ENCODE peak calls at places on chromosomes 2 and 18, in eight cellular contexts. Y, I, Q, T, E, A, X and P are unnamed samples.

GRCh38 chr18:69898241-69898861 is 49.3 kb downstream of the CD226 start:
- DNase-seq in Y (no peak), I (no peak), Q (no peak), T (no peak), E (no peak), A (no peak), X (no peak), P (peak)

GRCh38 chr18:43061318-43061717 is 54.2 kb downstream of the RIT2 start:
- DNase-seq in Y (no peak), I (no peak), Q (no peak), T (no peak), E (no peak), A (no peak), X (no peak), P (no peak)

GRCh38 chr2:106843910-106844250 is 42.1 kb downstream of the ST6GAL2 start:
- DNase-seq in Y (no peak), I (no peak), Q (no peak), T (no peak), E (no peak), A (no peak), X (no peak), P (no peak)

GRCh38 chr18:43277164-43277600 is at the start of gene SYT4:
- DNase-seq in Y (peak), I (peak), Q (peak), T (peak), E (no peak), A (no peak), X (peak), P (no peak)

GRCh38 chr2:20050712-20051517 is 513 bp downstream of the LAPTM4A start:
- DNase-seq in Y (peak), I (no peak), Q (peak), T (no peak), E (no peak), A (peak), X (peak), P (peak)

GRCh38 chr2:241391892-241392665 is 36.0 kb downstream of the FARP2 start:
- DNase-seq in Y (no peak), I (no peak), Q (peak), T (no peak), E (no peak), A (no peak), X (peak), P (peak)

GRCh38 chr18:39611381-39612090 is 2045.9 kb upstream of the CELF4 start:
- DNase-seq in Y (no peak), I (no peak), Q (peak), T (peak), E (no peak), A (no peak), X (no peak), P (no peak)

GRCh38 chr2:241808051-241808450 is 942 bp upstream of the NEU4 start:
- DNase-seq in Y (peak), I (no peak), Q (peak), T (no peak), E (no peak), A (no peak), X (no peak), P (no peak)

GRCh38 chr18:2538844-2539243 is 32.5 kb downstream of the METTL4 start:
- DNase-seq in Y (no peak), I (no peak), Q (no peak), T (no peak), E (no peak), A (no peak), X (no peak), P (no peak)

GRCh38 chr2:168192839-168193616 is 54.4 kb downstream of the STK39 start:
- DNase-seq in Y (no peak), I (no peak), Q (peak), T (no peak), E (no peak), A (no peak), X (no peak), P (no peak)

GRCh38 chr2:66324924-66325583 is 109.9 kb upstream of the MEIS1 start:
- DNase-seq in Y (no peak), I (no peak), Q (no peak), T (no peak), E (no peak), A (no peak), X (no peak), P (no peak)

GRCh38 chr2:229257980-229258379 is 13.1 kb downstream of the PID1 start:
- DNase-seq in Y (no peak), I (no peak), Q (no peak), T (no peak), E (no peak), A (no peak), X (no peak), P (no peak)

GRCh38 chr2:152033146-152033545 is 65.7 kb downstream of the CACNB4 start:
- DNase-seq in Y (no peak), I (no peak), Q (peak), T (no peak), E (no peak), A (no peak), X (no peak), P (no peak)

GRCh38 chr2:106886916-106887758 is 1.2 kb upstream of the ST6GAL2 start:
- DNase-seq in Y (peak), I (peak), Q (peak), T (peak), E (no peak), A (no peak), X (peak), P (no peak)

GRCh38 chr2:12818416-12819097 is 101.8 kb downstream of the TRIB2 start:
- DNase-seq in Y (no peak), I (no peak), Q (no peak), T (no peak), E (no peak), A (no peak), X (no peak), P (no peak)

GRCh38 chr2:70596739-70597138 is 43.1 kb upstream of the TGFA start:
- DNase-seq in Y (no peak), I (no peak), Q (no peak), T (no peak), E (no peak), A (no peak), X (no peak), P (no peak)

GRCh38 chr2:68819556-68819955 is 51.6 kb downstream of the BMP10 start:
- DNase-seq in Y (no peak), I (no peak), Q (no peak), T (no peak), E (no peak), A (no peak), X (no peak), P (no peak)

GRCh38 chr2:172578860-172579512 is 23.1 kb downstream of the PDK1 start:
- DNase-seq in Y (no peak), I (no peak), Q (no peak), T (no peak), E (no peak), A (no peak), X (no peak), P (no peak)

GRCh38 chr2:178553047-178553446 is 72.8 kb downstream of the PLEKHA3 start:
- DNase-seq in Y (no peak), I (no peak), Q (no peak), T (peak), E (peak), A (no peak), X (no peak), P (no peak)

GRCh38 chr2:2872713-2873449 is 504.7 kb downstream of the EIPR1 start:
- DNase-seq in Y (no peak), I (no peak), Q (no peak), T (no peak), E (no peak), A (no peak), X (no peak), P (no peak)

GRCh38 chr2:14401838-14402237 is 230.7 kb upstream of the LRATD1 start:
- DNase-seq in Y (no peak), I (no peak), Q (peak), T (no peak), E (no peak), A (no peak), X (no peak), P (no peak)

GRCh38 chr18:12518832-12519534 is 111.3 kb downstream of the PRELID3A start:
- DNase-seq in Y (no peak), I (no peak), Q (no peak), T (no peak), E (no peak), A (no peak), X (peak), P (no peak)

GRCh38 chr2:122734756-122735155 is 979.3 kb downstream of the TSN start:
- DNase-seq in Y (no peak), I (no peak), Q (peak), T (peak), E (no peak), A (no peak), X (no peak), P (no peak)

GRCh38 chr2:45675130-45675812 is 23.8 kb downstream of the PRKCE start:
- DNase-seq in Y (no peak), I (no peak), Q (no peak), T (no peak), E (no peak), A (peak), X (peak), P (no peak)

GRCh38 chr2:205909194-205909572 is 176.8 kb downstream of the INO80D start:
- DNase-seq in Y (no peak), I (no peak), Q (no peak), T (no peak), E (no peak), A (no peak), X (no peak), P (no peak)

GRCh38 chr18:66119347-66119746 is 368.5 kb downstream of the CDH7 start:
- DNase-seq in Y (no peak), I (no peak), Q (no peak), T (no peak), E (no peak), A (no peak), X (no peak), P (no peak)

GRCh38 chr2:29269095-29270090 is 154.2 kb downstream of the CLIP4 start:
- DNase-seq in Y (no peak), I (no peak), Q (no peak), T (no peak), E (no peak), A (peak), X (no peak), P (no peak)

GRCh38 chr18:32956591-32957310 is 183.9 kb upstream of the KLHL14 start:
- DNase-seq in Y (no peak), I (no peak), Q (peak), T (peak), E (peak), A (no peak), X (peak), P (no peak)

GRCh38 chr2:88245109-88245508 is 75.0 kb downstream of the THNSL2 start:
- DNase-seq in Y (no peak), I (no peak), Q (no peak), T (no peak), E (no peak), A (no peak), X (no peak), P (no peak)

GRCh38 chr2:236262238-236262637 is 2.0 kb downstream of the ASB18 start:
- DNase-seq in Y (no peak), I (no peak), Q (no peak), T (no peak), E (no peak), A (no peak), X (no peak), P (no peak)

GRCh38 chr18:55406374-55407045 is 181.5 kb downstream of the TCF4 start:
- DNase-seq in Y (no peak), I (no peak), Q (no peak), T (no peak), E (no peak), A (no peak), X (no peak), P (no peak)
- TF ChIP-seq CTCF in Y (no peak), I (no peak), Q (no peak), T (no peak), E (no peak), A (no peak), X (no peak), P (no peak)

GRCh38 chr2:143435112-143435511 is 305.9 kb downstream of the ARHGAP15 start:
- DNase-seq in Y (no peak), I (no peak), Q (no peak), T (peak), E (no peak), A (no peak), X (no peak), P (no peak)

GRCh38 chr2:143433840-143434239 is 304.6 kb downstream of the ARHGAP15 start:
- DNase-seq in Y (no peak), I (no peak), Q (no peak), T (no peak), E (no peak), A (no peak), X (no peak), P (no peak)

GRCh38 chr2:143434445-143434844 is 305.2 kb downstream of the ARHGAP15 start:
- DNase-seq in Y (no peak), I (no peak), Q (no peak), T (no peak), E (no peak), A (no peak), X (no peak), P (no peak)

GRCh38 chr2:143431316-143431715 is 302.1 kb downstream of the ARHGAP15 start:
- DNase-seq in Y (no peak), I (no peak), Q (no peak), T (no peak), E (no peak), A (no peak), X (no peak), P (no peak)

GRCh38 chr2:143433158-143433557 is 303.9 kb downstream of the ARHGAP15 start:
- DNase-seq in Y (no peak), I (no peak), Q (peak), T (no peak), E (no peak), A (no peak), X (peak), P (no peak)
- TF ChIP-seq CTCF in Y (no peak), I (no peak), Q (peak), T (no peak), E (no peak), A (no peak), X (peak), P (no peak)

DNA sequence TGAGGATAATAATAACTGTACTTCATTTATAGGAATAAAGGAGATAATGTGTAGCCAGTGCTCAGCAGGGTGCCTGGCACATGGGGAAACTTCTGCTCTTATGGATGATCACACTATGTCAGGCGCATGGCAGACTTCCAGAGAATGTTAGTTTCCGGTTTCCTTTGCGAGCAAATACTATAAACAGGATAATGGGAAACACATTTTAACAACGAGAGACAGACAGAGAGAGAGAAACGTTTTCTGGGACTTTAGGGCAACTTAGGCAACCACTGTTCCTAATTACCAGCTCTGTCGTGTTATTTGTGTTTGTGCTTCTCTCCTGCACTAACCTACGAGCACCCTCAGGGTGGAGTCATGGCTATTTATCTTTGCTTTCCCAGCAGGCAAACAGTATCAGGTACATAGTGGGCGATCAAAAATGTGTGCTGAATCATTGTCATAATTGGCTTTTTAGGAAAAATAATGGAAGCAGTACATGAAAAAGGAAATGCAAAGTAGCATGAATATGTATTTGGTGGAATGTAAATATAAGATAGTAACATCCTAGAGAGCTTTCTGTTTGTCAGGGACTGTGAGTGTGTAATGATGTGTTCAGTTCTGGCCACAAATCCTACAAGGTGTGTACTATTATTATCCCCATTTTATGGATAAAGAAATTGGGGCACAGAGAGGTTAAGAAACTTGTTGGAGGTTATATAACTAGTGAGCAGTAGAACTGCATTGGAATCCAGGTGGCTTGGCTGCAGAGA is 36.8 kb upstream of the IGFBP2 start:
- DNase-seq in Y (no peak), I (no peak), Q (no peak), T (peak), E (peak), A (no peak), X (no peak), P (no peak)
- TF ChIP-seq CTCF in Y (no peak), I (no peak), Q (no peak), T (no peak), E (no peak), A (no peak), X (no peak), P (no peak)

DNA sequence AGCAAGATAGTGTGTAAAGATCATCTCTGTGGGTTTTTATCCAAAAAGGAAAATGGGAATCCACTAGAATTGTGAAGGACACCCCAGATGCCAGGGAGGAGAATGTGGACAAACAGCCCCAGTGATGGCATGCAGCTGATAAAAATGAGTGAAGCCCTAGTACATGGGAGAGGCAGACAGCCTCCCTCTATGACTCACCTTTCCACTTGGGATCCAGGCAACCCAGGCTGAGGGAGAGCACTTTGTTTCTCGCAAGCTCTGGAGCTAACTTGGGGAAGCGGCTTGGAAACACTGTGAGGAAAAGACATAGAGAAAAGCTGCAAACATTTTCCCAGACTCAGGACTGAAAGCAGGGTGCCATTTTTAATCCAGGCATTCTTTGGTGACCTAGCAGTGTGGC is 5.3 kb upstream of the FLACC1 start:
- DNase-seq in Y (no peak), I (no peak), Q (no peak), T (peak), E (no peak), A (no peak), X (no peak), P (no peak)
- TF ChIP-seq CTCF in Y (no peak), I (no peak), Q (no peak), T (no peak), E (no peak), A (no peak), X (no peak), P (no peak)

GRCh38 chr18:67456691-67457090 is 59.8 kb downstream of the DSEL start:
- DNase-seq in Y (no peak), I (no peak), Q (peak), T (no peak), E (no peak), A (no peak), X (no peak), P (no peak)
- TF ChIP-seq CTCF in Y (no peak), I (no peak), Q (no peak), T (no peak), E (peak), A (no peak), X (peak), P (no peak)

DNA sequence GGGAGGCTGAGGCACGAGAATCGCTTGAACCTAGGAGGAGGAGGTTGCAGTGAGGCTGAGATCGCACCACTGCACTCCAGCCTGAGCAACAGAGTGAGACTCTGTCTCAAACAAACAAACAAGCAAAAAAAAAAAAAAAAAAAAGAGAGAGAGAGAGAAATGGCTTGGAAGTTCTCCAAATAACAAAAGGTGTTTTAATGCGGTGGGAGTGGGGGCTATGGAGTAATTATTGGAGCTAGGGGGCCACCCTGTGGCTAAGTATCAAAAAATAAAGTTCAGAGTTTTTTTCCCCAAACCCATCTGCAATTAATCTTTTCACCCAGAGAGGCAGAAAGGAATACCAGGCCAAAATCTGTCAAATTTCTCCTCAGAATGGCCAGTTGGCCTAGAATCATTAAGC is 23.0 kb upstream of the CEP68 start:
- DNase-seq in Y (no peak), I (no peak), Q (no peak), T (no peak), E (no peak), A (no peak), X (no peak), P (no peak)
- TF ChIP-seq CTCF in Y (no peak), I (no peak), Q (peak), T (no peak), E (no peak), A (no peak), X (peak), P (peak)

GRCh38 chr18:76482267-76482666 is 12.8 kb downstream of the ZNF516 start:
- DNase-seq in Y (no peak), I (no peak), Q (no peak), T (no peak), E (no peak), A (no peak), X (no peak), P (no peak)

GRCh38 chr18:76483780-76484179 is 11.3 kb downstream of the ZNF516 start:
- DNase-seq in Y (no peak), I (no peak), Q (no peak), T (no peak), E (no peak), A (no peak), X (no peak), P (no peak)

GRCh38 chr18:76482971-76483691 is 11.9 kb downstream of the ZNF516 start:
- DNase-seq in Y (no peak), I (no peak), Q (peak), T (no peak), E (no peak), A (peak), X (no peak), P (no peak)

GRCh38 chr18:76479351-76480238 is 15.4 kb downstream of the ZNF516 start:
- DNase-seq in Y (no peak), I (no peak), Q (no peak), T (no peak), E (no peak), A (no peak), X (no peak), P (no peak)

GRCh38 chr18:76480913-76481312 is 14.1 kb downstream of the ZNF516 start:
- DNase-seq in Y (no peak), I (no peak), Q (peak), T (no peak), E (no peak), A (no peak), X (no peak), P (no peak)
- TF ChIP-seq CTCF in Y (no peak), I (peak), Q (peak), T (peak), E (peak), A (no peak), X (peak), P (no peak)

DNA sequence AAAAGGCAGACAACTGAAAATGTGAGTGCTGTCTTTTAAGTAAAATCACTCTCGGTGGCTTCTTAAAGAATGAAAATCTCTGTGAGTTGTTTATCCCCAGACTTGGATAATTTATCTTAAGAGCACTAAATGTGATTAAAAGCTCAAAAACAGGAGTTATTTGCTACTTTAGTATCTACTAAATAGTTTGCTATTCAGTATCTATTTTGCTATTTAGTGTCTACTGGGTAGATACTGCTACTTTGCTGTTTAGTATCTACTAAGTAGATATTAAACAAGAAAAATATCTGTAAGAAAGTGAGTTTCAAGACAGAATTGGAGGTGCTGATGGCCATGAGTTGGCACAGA is 1.4 kb upstream of the KCNG3 start:
- DNase-seq in Y (no peak), I (no peak), Q (no peak), T (no peak), E (no peak), A (no peak), X (no peak), P (no peak)
- TF ChIP-seq CTCF in Y (no peak), I (no peak), Q (no peak), T (no peak), E (no peak), A (no peak), X (no peak), P (no peak)